ENCODE peak calls at places on chromosomes 7 and 10, in ten cellular contexts. R is transverse colon, U is K562, Q is GM12878, K is sigmoid colon, T is GM12891, H is HepG2, C is GM12892, P is HCT116, I is stomach. E is an unnamed sample.

GRCh38 chr7:158992759-158993158 is 136.4 kb downstream of the DYNC2I1 start:
- DNase-seq in R (no peak), U (no peak), Q (no peak), K (peak), T (no peak), H (no peak), C (no peak), P (no peak), I (no peak), E (peak)

GRCh38 chr7:154906736-154907355 is 96.1 kb downstream of the PAXIP1 start:
- DNase-seq in R (no peak), U (no peak), Q (no peak), K (peak), T (no peak), H (no peak), C (no peak), P (no peak), I (no peak), E (no peak)

GRCh38 chr10:34047389-34047788 is 712.9 kb upstream of the NRP1 start:
- DNase-seq in R (no peak), U (no peak), Q (no peak), K (no peak), T (no peak), H (no peak), C (no peak), P (no peak), I (no peak), E (no peak)

GRCh38 chr10:74243067-74243466 is 92.0 kb downstream of the ADK start:
- DNase-seq in R (no peak), U (no peak), Q (no peak), K (no peak), T (no peak), H (no peak), C (no peak), P (no peak), I (no peak), E (no peak)

GRCh38 chr7:16711730-16712129 is 41.8 kb upstream of the TSPAN13 start:
- DNase-seq in R (no peak), U (no peak), Q (no peak), K (no peak), T (no peak), H (no peak), C (no peak), P (no peak), I (no peak), E (no peak)

GRCh38 chr10:61901829-61902447 is 439 bp downstream of the ARID5B start:
- DNase-seq in R (peak), U (peak), Q (no peak), K (no peak), T (no peak), H (no peak), C (no peak), P (no peak), I (no peak), E (peak)

GRCh38 chr7:130838738-130839137 is 104.7 kb upstream of the KLF14 start:
- DNase-seq in R (no peak), U (no peak), Q (peak), K (no peak), T (no peak), H (no peak), C (peak), P (peak), I (no peak), E (no peak)

GRCh38 chr10:50349554-50349953 is 98.2 kb upstream of the ASAH2 start:
- DNase-seq in R (no peak), U (no peak), Q (no peak), K (no peak), T (no peak), H (no peak), C (no peak), P (no peak), I (no peak), E (no peak)

GRCh38 chr7:108030536-108030935 is 27.6 kb upstream of the LAMB1 start:
- DNase-seq in R (no peak), U (no peak), Q (no peak), K (no peak), T (no peak), H (no peak), C (no peak), P (no peak), I (no peak), E (no peak)

GRCh38 chr10:18140957-18141888 is 999 bp downstream of the CACNB2 start:
- DNase-seq in R (peak), U (no peak), Q (no peak), K (peak), T (peak), H (no peak), C (no peak), P (no peak), I (no peak), E (peak)

GRCh38 chr10:22217842-22218241 is at the start of gene EBLN1:
- DNase-seq in R (no peak), U (peak), Q (no peak), K (no peak), T (no peak), H (no peak), C (no peak), P (no peak), I (no peak), E (no peak)

GRCh38 chr7:41641006-41641714 is 61.7 kb downstream of the INHBA start:
- DNase-seq in R (no peak), U (no peak), Q (no peak), K (no peak), T (no peak), H (no peak), C (no peak), P (no peak), I (no peak), E (no peak)

GRCh38 chr7:87414400-87415188 is 60.9 kb downstream of the ABCB4 start:
- DNase-seq in R (no peak), U (no peak), Q (no peak), K (no peak), T (no peak), H (peak), C (no peak), P (no peak), I (no peak), E (no peak)

GRCh38 chr10:102384606-102385429 is 10.7 kb upstream of the NFKB2 start:
- DNase-seq in R (no peak), U (no peak), Q (no peak), K (no peak), T (no peak), H (peak), C (no peak), P (no peak), I (peak), E (no peak)

GRCh38 chr10:99172130-99172738 is 63.4 kb downstream of the HPSE2 start:
- DNase-seq in R (peak), U (peak), Q (no peak), K (no peak), T (no peak), H (peak), C (no peak), P (peak), I (no peak), E (peak)

GRCh38 chr10:126147866-126148578 is 240.3 kb downstream of the ADAM12 start:
- DNase-seq in R (no peak), U (no peak), Q (no peak), K (no peak), T (no peak), H (no peak), C (no peak), P (no peak), I (no peak), E (no peak)

GRCh38 chr7:70793060-70793459 is 338.9 kb upstream of the GALNT17 start:
- DNase-seq in R (no peak), U (no peak), Q (no peak), K (no peak), T (no peak), H (peak), C (no peak), P (no peak), I (no peak), E (no peak)

GRCh38 chr7:54429106-54429505 is 113.1 kb upstream of the VSTM2A start:
- DNase-seq in R (no peak), U (no peak), Q (no peak), K (no peak), T (no peak), H (no peak), C (no peak), P (no peak), I (no peak), E (no peak)

GRCh38 chr7:135245226-135245625 is 11.6 kb downstream of the STRA8 start:
- DNase-seq in R (no peak), U (no peak), Q (no peak), K (no peak), T (no peak), H (no peak), C (no peak), P (no peak), I (no peak), E (no peak)

GRCh38 chr10:71038234-71038633 is 149.9 kb upstream of the PCBD1 start:
- DNase-seq in R (no peak), U (no peak), Q (no peak), K (peak), T (no peak), H (no peak), C (no peak), P (no peak), I (no peak), E (no peak)

GRCh38 chr10:88127766-88128165 is 264.3 kb downstream of the PTEN start:
- DNase-seq in R (no peak), U (no peak), Q (no peak), K (no peak), T (no peak), H (no peak), C (no peak), P (no peak), I (no peak), E (no peak)

GRCh38 chr7:27850531-27850930 is 110.6 kb downstream of the TAX1BP1 start:
- DNase-seq in R (no peak), U (no peak), Q (no peak), K (no peak), T (no peak), H (no peak), C (no peak), P (no peak), I (no peak), E (no peak)

GRCh38 chr7:106177738-106178592 is 65.9 kb upstream of the SYPL1 start:
- DNase-seq in R (peak), U (no peak), Q (no peak), K (no peak), T (no peak), H (no peak), C (no peak), P (no peak), I (no peak), E (no peak)

GRCh38 chr7:17941171-17941490 is 837 bp upstream of the SNX13 start:
- DNase-seq in R (no peak), U (peak), Q (no peak), K (no peak), T (no peak), H (peak), C (no peak), P (no peak), I (no peak), E (peak)

GRCh38 chr7:74190259-74190658 is 16.1 kb downstream of the EIF4H start:
- DNase-seq in R (no peak), U (no peak), Q (no peak), K (peak), T (no peak), H (no peak), C (no peak), P (no peak), I (no peak), E (no peak)

GRCh38 chr10:84375011-84375410 is 46.6 kb downstream of the CCSER2 start:
- DNase-seq in R (no peak), U (peak), Q (peak), K (no peak), T (no peak), H (peak), C (no peak), P (peak), I (peak), E (peak)

GRCh38 chr10:60527676-60528075 is 138.0 kb upstream of the ANK3 start:
- DNase-seq in R (no peak), U (no peak), Q (no peak), K (no peak), T (no peak), H (no peak), C (no peak), P (no peak), I (no peak), E (no peak)

GRCh38 chr10:60524541-60524940 is 134.9 kb upstream of the ANK3 start:
- DNase-seq in R (no peak), U (no peak), Q (no peak), K (no peak), T (no peak), H (no peak), C (no peak), P (no peak), I (no peak), E (no peak)

GRCh38 chr10:60522617-60523016 is 132.9 kb upstream of the ANK3 start:
- DNase-seq in R (no peak), U (no peak), Q (no peak), K (no peak), T (no peak), H (no peak), C (no peak), P (no peak), I (no peak), E (no peak)

GRCh38 chr10:60521974-60522405 is 132.3 kb upstream of the ANK3 start:
- DNase-seq in R (no peak), U (no peak), Q (no peak), K (no peak), T (no peak), H (no peak), C (no peak), P (no peak), I (no peak), E (peak)

GRCh38 chr10:60526024-60526585 is 136.4 kb upstream of the ANK3 start:
- DNase-seq in R (no peak), U (no peak), Q (no peak), K (no peak), T (no peak), H (no peak), C (no peak), P (no peak), I (no peak), E (no peak)
- TF ChIP-seq POLR2AphosphoS5 in R (no peak), U (no peak), Q (no peak), K (no peak), T (no peak), H (no peak), C (no peak), P (no peak), I (no peak), E (no peak)

GRCh38 chr7:20075992-20076813 is 141.0 kb downstream of the MACC1 start:
- DNase-seq in R (no peak), U (no peak), Q (no peak), K (no peak), T (no peak), H (no peak), C (no peak), P (no peak), I (no peak), E (no peak)
- TF ChIP-seq POLR2AphosphoS5 in R (no peak), U (no peak), Q (no peak), K (peak), T (no peak), H (no peak), C (no peak), P (no peak), I (no peak), E (no peak)

DNA sequence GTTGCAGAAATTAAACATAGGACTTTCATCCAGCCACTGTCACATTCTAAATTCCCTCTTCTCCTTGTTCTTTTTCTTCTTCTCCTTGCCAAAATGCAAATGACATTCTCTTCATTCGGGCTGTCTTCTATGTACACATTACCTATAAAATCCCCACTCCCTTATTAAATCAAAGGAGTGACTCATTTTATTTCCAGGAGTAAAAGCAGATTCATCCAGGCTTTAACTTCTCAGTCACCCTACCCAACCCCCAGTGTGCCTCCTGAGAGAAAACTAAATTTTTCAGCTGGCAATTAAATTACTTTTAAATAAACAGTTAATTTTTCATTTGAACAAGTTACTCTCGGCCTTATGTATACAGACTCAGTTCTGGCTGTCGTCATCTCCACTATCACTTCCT is 223.9 kb upstream of the SHH start:
- DNase-seq in R (no peak), U (no peak), Q (no peak), K (no peak), T (no peak), H (no peak), C (no peak), P (no peak), I (no peak), E (no peak)
- TF ChIP-seq POLR2AphosphoS5 in R (no peak), U (no peak), Q (no peak), K (no peak), T (no peak), H (no peak), C (no peak), P (no peak), I (no peak), E (no peak)

DNA sequence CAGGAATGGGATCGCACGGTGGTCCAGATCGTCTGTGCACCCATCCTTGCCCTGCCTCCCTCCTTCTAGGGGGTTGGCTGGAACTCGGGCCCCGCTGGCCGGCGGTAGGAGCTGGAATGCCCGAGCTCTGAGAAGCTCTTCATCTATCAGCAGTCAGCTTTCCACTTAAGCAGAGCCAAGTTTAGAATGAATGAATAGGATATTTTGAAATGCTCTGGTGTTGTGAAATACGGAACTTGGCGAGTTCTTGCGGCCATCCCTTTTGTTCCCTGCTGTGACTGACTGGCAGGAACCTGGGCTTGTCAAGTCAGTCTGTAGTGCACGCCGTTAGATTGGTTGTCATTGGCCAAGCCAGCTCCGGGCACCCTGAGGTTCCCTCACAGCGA is 33.3 kb downstream of the FOXK1 start:
- DNase-seq in R (peak), U (no peak), Q (no peak), K (peak), T (no peak), H (peak), C (no peak), P (no peak), I (no peak), E (no peak)
- TF ChIP-seq POLR2AphosphoS5 in R (no peak), U (no peak), Q (no peak), K (peak), T (no peak), H (no peak), C (no peak), P (no peak), I (peak), E (no peak)

GRCh38 chr7:80445351-80445750 is 66.5 kb downstream of the GNAT3 start:
- DNase-seq in R (no peak), U (no peak), Q (no peak), K (no peak), T (no peak), H (no peak), C (no peak), P (no peak), I (no peak), E (no peak)
- TF ChIP-seq POLR2AphosphoS5 in R (no peak), U (no peak), Q (no peak), K (peak), T (no peak), H (no peak), C (no peak), P (no peak), I (no peak), E (no peak)